ENCODE peak calls at places on chromosomes 2 and 18, in eight cellular contexts. N, X, S, O, K, G, T and Q are unnamed samples.

GRCh38 chr18:36411745-36412168 is 114.2 kb downstream of the FHOD3 start:
- DNase-seq in N (no peak), X (peak; percentile 18), S (no peak), O (no peak), K (no peak), G (peak; percentile 61), T (no peak), Q (no peak)

GRCh38 chr2:26768759-26769500 is 4.8 kb downstream of the SLC35F6 start:
- DNase-seq in N (no peak), X (peak; percentile 31), S (no peak), O (no peak), K (no peak), G (no peak), T (no peak), Q (no peak)

GRCh38 chr2:164671664-164672396 is 50.5 kb upstream of the GRB14 start:
- DNase-seq in N (no peak), X (no peak), S (peak; percentile 67), O (no peak), K (no peak), G (no peak), T (no peak), Q (no peak)

GRCh38 chr2:221097568-221097915 is 474.6 kb downstream of the EPHA4 start:
- DNase-seq in N (no peak), X (no peak), S (no peak), O (no peak), K (no peak), G (no peak), T (no peak), Q (no peak)

GRCh38 chr18:78765637-78766281 is 213.9 kb upstream of the SALL3 start:
- DNase-seq in N (no peak), X (no peak), S (no peak), O (no peak), K (peak; percentile 75), G (no peak), T (no peak), Q (no peak)

GRCh38 chr2:131034122-131035051 is 58.9 kb downstream of the FAM168B start:
- DNase-seq in N (no peak), X (peak; percentile 46), S (no peak), O (no peak), K (peak; percentile 86), G (no peak), T (no peak), Q (peak; percentile 74)

GRCh38 chr2:170587117-170587516 is 128.0 kb upstream of the SP5 start:
- DNase-seq in N (no peak), X (no peak), S (no peak), O (no peak), K (no peak), G (no peak), T (no peak), Q (no peak)

GRCh38 chr2:215537621-215538020 is 101.8 kb upstream of the FN1 start:
- DNase-seq in N (no peak), X (no peak), S (peak; percentile 81), O (no peak), K (no peak), G (no peak), T (no peak), Q (no peak)

GRCh38 chr18:43719264-43719795 is 442.0 kb upstream of the SYT4 start:
- DNase-seq in N (no peak), X (no peak), S (no peak), O (no peak), K (no peak), G (no peak), T (no peak), Q (no peak)

GRCh38 chr2:206232287-206233035 is 42.0 kb upstream of the ZDBF2 start:
- DNase-seq in N (peak; percentile 30), X (no peak), S (no peak), O (no peak), K (no peak), G (no peak), T (no peak), Q (no peak)

GRCh38 chr2:234930397-234930796 is 21.4 kb upstream of the SH3BP4 start:
- DNase-seq in N (no peak), X (no peak), S (no peak), O (no peak), K (no peak), G (no peak), T (no peak), Q (no peak)

GRCh38 chr2:180662555-180662954 is 317.9 kb upstream of the UBE2E3 start:
- DNase-seq in N (no peak), X (no peak), S (no peak), O (no peak), K (no peak), G (no peak), T (no peak), Q (no peak)

GRCh38 chr18:31065036-31065773 is 22.7 kb upstream of the DSC3 start:
- DNase-seq in N (no peak), X (no peak), S (no peak), O (no peak), K (no peak), G (peak; percentile 44), T (no peak), Q (no peak)